ENCODE peak calls at places on chromosomes 12 and 14, in six cellular contexts. V is IMR-90, I is H1, U is mesenchymal stem cell, Y is neuronal stem cell, Z is trophoblast cell. L is an unnamed sample. For H3K4me1, the result is how much of the 10 kb centered on the place peaks cover.

GRCh38 chr14:99262977-99263448 is 9.0 kb downstream of the BCL11B start:
- DNase-seq in V (no peak), I (no peak), U (no peak), Y (no peak), Z (no peak), L (no peak)

GRCh38 chr12:129911437-129912049 is 7.7 kb upstream of the TMEM132D start:
- DNase-seq in V (no peak), I (no peak), U (no peak), Y (peak), Z (no peak), L (peak)

GRCh38 chr12:52391618-52392002 is 6.2 kb upstream of the KRT84 start:
- DNase-seq in V (no peak), I (no peak), U (no peak), Y (no peak), Z (no peak), L (no peak)

GRCh38 chr12:52005218-52005902 is 1.4 kb upstream of the TAMALIN start:
- DNase-seq in V (no peak), I (no peak), U (no peak), Y (no peak), Z (no peak), L (no peak)

GRCh38 chr12:67400742-67401141 is 131.6 kb downstream of the CAND1 start:
- DNase-seq in V (no peak), I (no peak), U (no peak), Y (no peak), Z (no peak), L (no peak)

GRCh38 chr12:91877022-91877421 is 268.6 kb downstream of the BTG1 start:
- DNase-seq in V (peak), I (no peak), U (peak), Y (no peak), Z (peak), L (no peak)

GRCh38 chr14:64598404-64598803 is 48.6 kb downstream of the PPP1R36 start:
- DNase-seq in V (no peak), I (no peak), U (no peak), Y (no peak), Z (no peak), L (no peak)

GRCh38 chr14:76024211-76024907 is 38.8 kb downstream of the IFT43 start:
- DNase-seq in V (no peak), I (no peak), U (no peak), Y (no peak), Z (no peak), L (no peak)

GRCh38 chr12:13175499-13175898 is 21.0 kb upstream of the EMP1 start:
- DNase-seq in V (no peak), I (no peak), U (no peak), Y (no peak), Z (peak), L (no peak)

GRCh38 chr14:99127651-99128167 is 144.3 kb downstream of the BCL11B start:
- DNase-seq in V (no peak), I (no peak), U (no peak), Y (no peak), Z (no peak), L (no peak)

GRCh38 chr14:67526676-67527459 is 6.2 kb upstream of the PLEKHH1 start:
- DNase-seq in V (peak), I (no peak), U (peak), Y (no peak), Z (no peak), L (peak)

GRCh38 chr12:94561943-94562411 is 88.4 kb downstream of the TMCC3 start:
- DNase-seq in V (no peak), I (no peak), U (no peak), Y (no peak), Z (no peak), L (no peak)

GRCh38 chr14:64215978-64216377 is 78.2 kb downstream of the ESR2 start:
- DNase-seq in V (peak), I (no peak), U (no peak), Y (no peak), Z (no peak), L (no peak)

GRCh38 chr12:11014234-11014633 is 8.2 kb downstream of the TAS2R19 start:
- DNase-seq in V (peak), I (no peak), U (no peak), Y (no peak), Z (no peak), L (no peak)

GRCh38 chr14:33959692-33960151 is 8.8 kb upstream of the EGLN3 start:
- DNase-seq in V (no peak), I (no peak), U (peak), Y (no peak), Z (peak), L (peak)

GRCh38 chr14:93108105-93108504 is 7.6 kb downstream of the ITPK1 start:
- DNase-seq in V (no peak), I (no peak), U (no peak), Y (no peak), Z (no peak), L (no peak)

GRCh38 chr14:104096318-104096717 is 10.8 kb downstream of the ASPG start:
- DNase-seq in V (no peak), I (no peak), U (no peak), Y (no peak), Z (no peak), L (no peak)

GRCh38 chr12:58408516-58408915 is 467.1 kb downstream of the ATP23 start:
- DNase-seq in V (peak), I (no peak), U (no peak), Y (no peak), Z (no peak), L (no peak)

GRCh38 chr12:57881035-57881973 is 34.8 kb upstream of the CTDSP2 start:
- DNase-seq in V (peak), I (no peak), U (no peak), Y (no peak), Z (no peak), L (no peak)

GRCh38 chr12:64085996-64086395 is 136.1 kb downstream of the KICS2 start:
- DNase-seq in V (peak), I (no peak), U (no peak), Y (no peak), Z (no peak), L (no peak)

GRCh38 chr12:125861299-125862281 is 796.4 kb downstream of the AACS start:
- DNase-seq in V (no peak), I (peak), U (no peak), Y (no peak), Z (no peak), L (peak)

GRCh38 chr12:88577537-88577936 is 2.7 kb downstream of the KITLG start:
- DNase-seq in V (no peak), I (no peak), U (peak), Y (no peak), Z (no peak), L (no peak)

GRCh38 chr14:100115726-100116125 is 43.7 kb downstream of the DEGS2 start:
- DNase-seq in V (no peak), I (no peak), U (no peak), Y (no peak), Z (no peak), L (no peak)

GRCh38 chr14:24141030-24141880 is at the start of gene EMC9:
- DNase-seq in V (peak), I (peak), U (peak), Y (peak), Z (peak), L (peak)

GRCh38 chr12:115296613-115297012 is 612.6 kb upstream of the TBX3 start:
- DNase-seq in V (no peak), I (no peak), U (no peak), Y (no peak), Z (no peak), L (no peak)

GRCh38 chr14:29601559-29602109 is 326.0 kb downstream of the PRKD1 start:
- DNase-seq in V (peak), I (no peak), U (peak), Y (no peak), Z (no peak), L (no peak)

GRCh38 chr14:95255013-95255412 is 64.7 kb downstream of the CLMN start:
- DNase-seq in V (no peak), I (no peak), U (no peak), Y (no peak), Z (no peak), L (peak)
- H3K4me1 ChIP-seq in V (under half), I (under half), U (half or more), Y (under half), Z (under half), L (under half)

GRCh38 chr12:124175731-124176130 is 119.2 kb upstream of the RFLNA start:
- DNase-seq in V (no peak), I (no peak), U (no peak), Y (no peak), Z (no peak), L (no peak)

GRCh38 chr12:124172646-124173045 is 122.2 kb upstream of the RFLNA start:
- DNase-seq in V (no peak), I (no peak), U (no peak), Y (no peak), Z (peak), L (no peak)

GRCh38 chr12:124174949-124175348 is 119.9 kb upstream of the RFLNA start:
- DNase-seq in V (no peak), I (no peak), U (peak), Y (no peak), Z (no peak), L (no peak)

GRCh38 chr12:124174406-124174805 is 120.5 kb upstream of the RFLNA start:
- DNase-seq in V (no peak), I (no peak), U (peak), Y (no peak), Z (no peak), L (no peak)

DNA sequence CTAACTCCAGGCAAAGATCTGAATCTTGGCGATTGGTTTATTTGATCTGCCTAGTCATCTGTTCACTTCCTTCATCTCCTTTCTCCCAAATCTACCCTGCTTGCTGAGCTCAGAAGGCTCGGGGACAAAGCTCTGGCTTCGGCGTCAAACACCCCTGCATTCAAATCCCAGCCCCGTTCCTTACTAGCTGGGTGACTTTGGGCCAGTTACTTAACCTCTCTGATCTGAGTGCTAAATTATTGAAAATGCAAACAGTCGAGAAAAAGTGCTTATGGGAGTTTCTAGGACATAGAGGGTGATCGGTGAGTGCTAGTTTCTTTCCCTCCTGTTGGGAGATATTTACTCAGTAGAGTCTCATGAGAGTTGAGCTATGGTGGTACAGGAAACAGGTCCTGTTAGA is 121.2 kb upstream of the RFLNA start:
- DNase-seq in V (no peak), I (no peak), U (no peak), Y (no peak), Z (no peak), L (no peak)
- H3K23ac ChIP-seq in V (no peak), I (no peak), U (no peak), Y (no peak), Z (no peak), L (no peak)

DNA sequence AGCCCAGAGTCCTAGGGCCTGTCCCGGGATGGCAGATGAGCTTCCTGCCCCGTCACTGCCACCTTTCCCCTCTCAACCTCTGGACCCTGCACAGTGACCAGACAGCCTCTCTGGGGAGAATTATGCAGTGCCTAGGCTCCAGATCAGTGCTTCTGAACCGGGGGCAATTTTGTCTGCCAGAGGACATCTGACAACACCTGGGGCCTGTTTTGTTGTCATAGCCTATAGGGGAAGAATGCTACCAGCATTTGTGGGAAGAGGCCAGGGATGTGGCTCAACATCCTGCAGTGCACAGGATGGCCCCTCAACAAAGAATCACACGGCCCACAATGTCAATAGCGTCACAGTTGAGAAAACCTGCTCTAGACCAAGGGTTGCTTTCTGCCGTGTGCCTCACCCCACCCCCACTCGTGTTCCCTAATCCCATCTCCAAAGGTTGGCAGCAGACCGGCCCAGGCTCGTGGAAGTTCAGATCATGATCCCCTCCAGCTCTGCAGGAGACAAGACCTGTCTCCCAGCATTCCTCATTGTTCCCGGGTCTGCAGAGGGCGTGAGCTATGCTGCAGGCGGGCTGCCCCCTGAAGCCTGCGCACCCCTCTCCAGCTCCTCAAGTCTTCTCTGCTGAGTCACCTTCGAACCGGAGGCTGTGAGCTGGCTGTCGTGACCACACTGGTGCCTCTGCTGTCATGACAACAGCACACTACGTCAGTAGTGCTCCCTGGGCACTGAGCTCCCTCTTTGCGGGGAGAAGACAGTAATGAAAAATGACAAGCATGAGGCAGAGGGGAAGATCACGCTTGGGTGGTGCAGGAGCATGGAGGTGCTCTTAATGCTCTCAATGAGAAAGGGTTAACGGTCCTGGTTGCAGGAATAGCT is 2.0 kb upstream of the GAPDH start:
- DNase-seq in V (peak), I (no peak), U (peak), Y (peak), Z (peak), L (peak)
- H4K91ac ChIP-seq in V (peak), I (no peak), U (peak), Y (no peak), Z (peak), L (no peak)

GRCh38 chr14:89388853-89389252 is 28.2 kb downstream of the FOXN3 start:
- DNase-seq in V (peak), I (no peak), U (no peak), Y (no peak), Z (no peak), L (no peak)

GRCh38 chr14:89391123-89391522 is 25.9 kb downstream of the FOXN3 start:
- DNase-seq in V (peak), I (no peak), U (no peak), Y (no peak), Z (no peak), L (no peak)

GRCh38 chr14:89391556-89391955 is 25.5 kb downstream of the FOXN3 start:
- DNase-seq in V (no peak), I (no peak), U (no peak), Y (no peak), Z (no peak), L (no peak)

GRCh38 chr14:89386214-89386886 is 30.7 kb downstream of the FOXN3 start:
- DNase-seq in V (peak), I (no peak), U (peak), Y (no peak), Z (no peak), L (peak)

DNA sequence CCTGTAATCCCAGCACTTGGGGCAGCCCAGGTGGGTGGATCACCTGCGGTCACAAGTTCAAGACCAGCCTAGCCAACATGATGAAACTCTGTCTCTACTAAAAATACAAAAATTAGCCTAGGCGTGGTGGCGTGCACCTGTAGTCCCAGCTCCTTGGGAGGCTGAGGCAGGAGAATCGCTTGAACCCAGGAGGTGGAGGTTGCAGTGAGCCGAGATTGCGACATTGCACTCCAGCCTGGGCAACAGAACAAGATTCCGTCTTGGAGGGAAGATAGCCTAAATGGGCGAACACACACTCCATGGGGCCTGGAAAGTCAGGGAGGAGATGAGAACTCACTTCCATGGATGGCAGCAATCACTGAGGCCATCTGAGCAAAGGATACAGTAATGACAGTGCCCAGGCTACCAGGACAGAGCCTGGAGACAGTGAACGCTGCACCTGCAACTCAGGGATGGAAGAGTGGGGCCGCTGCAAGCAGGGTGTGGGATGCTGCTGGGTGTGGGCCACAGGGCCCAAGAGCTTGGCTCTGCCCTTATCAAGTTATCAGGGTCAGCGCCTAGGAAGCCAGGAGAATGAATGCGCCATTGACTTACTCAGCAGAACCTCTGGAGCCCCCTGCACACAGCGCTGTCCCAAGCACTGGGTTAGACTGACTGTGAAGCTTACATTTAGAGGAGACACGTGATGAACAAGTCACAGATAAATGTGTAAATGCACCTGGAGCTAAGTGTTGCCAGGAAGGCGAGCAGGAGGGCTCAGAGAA is 28.9 kb downstream of the FOXN3 start:
- DNase-seq in V (no peak), I (no peak), U (no peak), Y (no peak), Z (no peak), L (no peak)
- H3K4me1 ChIP-seq in V (under half), I (under half), U (under half), Y (under half), Z (under half), L (under half)

GRCh38 chr12:2877959-2878732 is 1.1 kb downstream of the RHNO1 start:
- DNase-seq in V (peak), I (no peak), U (peak), Y (no peak), Z (no peak), L (peak)

GRCh38 chr12:2879853-2880252 is 2.8 kb downstream of the RHNO1 start:
- DNase-seq in V (no peak), I (no peak), U (no peak), Y (no peak), Z (no peak), L (no peak)

GRCh38 chr12:2876431-2877046 is 435 bp downstream of the FOXM1 start:
- DNase-seq in V (no peak), I (no peak), U (peak), Y (no peak), Z (no peak), L (no peak)

DNA sequence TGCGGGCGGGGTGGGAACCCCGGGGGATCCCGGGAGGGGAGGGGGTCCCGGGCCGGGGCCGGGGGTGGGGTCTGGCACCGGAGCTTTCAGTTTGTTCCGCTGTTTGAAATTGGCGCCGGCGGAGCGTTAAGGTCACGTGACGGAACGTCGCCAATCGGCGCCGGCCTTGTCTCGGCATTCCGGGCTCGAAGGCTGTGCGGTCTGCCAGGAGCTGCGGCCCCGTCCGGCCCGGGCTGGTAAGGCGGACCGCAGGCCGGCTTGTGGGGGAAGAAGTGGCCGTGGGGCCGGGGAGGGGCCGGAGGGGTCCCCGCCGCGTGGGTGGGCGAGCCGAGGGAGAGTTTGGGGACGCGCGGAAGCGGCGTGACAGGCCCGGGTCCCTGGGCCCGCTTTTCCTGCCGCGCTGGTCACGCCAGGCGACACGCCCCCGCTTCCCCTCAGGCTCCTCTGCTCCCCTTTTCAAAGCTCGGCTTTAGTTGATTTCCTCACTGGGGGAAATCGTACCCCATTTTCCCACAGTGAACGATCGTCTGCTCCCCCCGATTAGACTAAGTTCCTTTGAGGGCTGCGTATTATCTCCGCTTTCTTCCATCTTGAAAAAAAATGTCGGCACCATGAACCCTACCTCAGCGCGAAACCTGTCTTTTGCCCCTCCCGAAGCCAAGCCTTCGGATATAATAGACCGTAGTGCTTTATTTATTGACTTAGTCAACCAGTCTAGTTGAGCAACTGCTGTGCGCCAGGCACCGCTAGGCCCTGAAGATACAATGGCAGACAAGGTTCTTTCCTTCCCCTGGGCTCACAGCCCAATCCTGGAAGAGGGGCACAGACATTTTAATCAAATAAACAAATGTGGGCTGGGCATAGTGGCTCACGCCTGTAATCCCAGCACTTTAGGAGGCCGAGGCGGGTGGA is at the start of the genes FOXM1 and RHNO1:
- DNase-seq in V (peak), I (peak), U (peak), Y (peak), Z (peak), L (peak)
- H3K23ac ChIP-seq in V (peak), I (no peak), U (peak), Y (peak), Z (no peak), L (no peak)

GRCh38 chr12:124395284-124395752 is 100.4 kb downstream of the RFLNA start:
- DNase-seq in V (no peak), I (no peak), U (peak), Y (no peak), Z (no peak), L (no peak)
- H4K91ac ChIP-seq in V (no peak), I (no peak), U (peak), Y (no peak), Z (no peak), L (no peak)

GRCh38 chr12:104513681-104514080 is 56.9 kb downstream of the CHST11 start:
- DNase-seq in V (no peak), I (no peak), U (no peak), Y (peak), Z (peak), L (no peak)
- H3K4me1 ChIP-seq in V (under half), I (under half), U (under half), Y (under half), Z (under half), L (under half)

DNA sequence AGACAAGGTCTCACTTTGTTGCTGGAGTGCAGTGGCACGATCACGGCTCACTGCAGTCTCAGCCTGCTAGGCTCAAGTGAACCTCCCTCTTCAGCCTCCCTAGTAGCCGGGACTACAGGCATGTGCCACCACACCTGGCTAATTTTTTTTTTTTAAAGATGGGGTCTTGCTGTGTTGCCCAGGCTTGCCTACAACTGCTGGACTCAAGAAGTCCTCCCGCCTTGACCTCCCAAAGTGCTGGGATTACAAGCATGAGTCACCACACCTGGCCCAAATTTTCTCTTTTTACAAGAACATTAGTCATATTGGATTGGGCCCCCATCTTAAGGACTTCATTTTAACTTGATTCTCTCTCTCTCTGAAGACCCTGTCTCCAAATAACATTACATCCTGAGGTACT is 7.0 kb upstream of the HECTD4 start:
- DNase-seq in V (no peak), I (no peak), U (no peak), Y (no peak), Z (no peak), L (no peak)
- H3K23ac ChIP-seq in V (no peak), I (no peak), U (no peak), Y (no peak), Z (no peak), L (no peak)

L was measured in H9.